ENCODE peak calls at places on chromosomes 16 and 17, in five cellular contexts. O, L, S, U and C are unnamed samples.
A peak's percentile ranks its signal among the peaks of the same experiment; 100 is the strongest.

GRCh38 chr16:88556294-88556988 is 13.8 kb upstream of the ZC3H18 start:
- DNase-seq in O (no peak), L (no peak), S (no peak), U (no peak), C (no peak)

GRCh38 chr16:11423315-11424117 is 78.3 kb downstream of the RMI2 start:
- DNase-seq in O (no peak), L (no peak), S (no peak), U (no peak), C (no peak)

GRCh38 chr16:17723735-17724134 is 253.0 kb upstream of the XYLT1 start:
- DNase-seq in O (no peak), L (peak; percentile 84), S (no peak), U (no peak), C (no peak)

GRCh38 chr16:87017388-87018012 is 299.7 kb downstream of the C16orf95 start:
- DNase-seq in O (peak; percentile 11), L (peak; percentile 85), S (no peak), U (no peak), C (peak; percentile 81)

GRCh38 chr17:15348030-15348429 is 6.6 kb upstream of the TEKT3 start:
- DNase-seq in O (no peak), L (no peak), S (no peak), U (peak; percentile 78), C (peak; percentile 52)

GRCh38 chr16:4868046-4868445 is 20.8 kb downstream of the UBN1 start:
- DNase-seq in O (no peak), L (no peak), S (no peak), U (no peak), C (no peak)

GRCh38 chr16:54136276-54136625 is 150.3 kb downstream of the IRX3 start:
- DNase-seq in O (no peak), L (peak; percentile 53), S (no peak), U (no peak), C (no peak)

GRCh38 chr16:56577300-56577625 is 12.1 kb upstream of the MT3 start:
- DNase-seq in O (no peak), L (no peak), S (no peak), U (no peak), C (no peak)

GRCh38 chr16:87996962-87997880 is 46.0 kb downstream of the BANP start:
- DNase-seq in O (no peak), L (no peak), S (no peak), U (no peak), C (no peak)

GRCh38 chr16:9846362-9847099 is 335.7 kb downstream of the GRIN2A start:
- DNase-seq in O (no peak), L (no peak), S (no peak), U (no peak), C (no peak)

GRCh38 chr16:55663770-55664677 is 8.2 kb downstream of the SLC6A2 start:
- DNase-seq in O (no peak), L (no peak), S (no peak), U (no peak), C (peak; percentile 52)

GRCh38 chr17:8859029-8859803 is 8.3 kb downstream of the PIK3R6 start:
- DNase-seq in O (no peak), L (peak; percentile 40), S (no peak), U (no peak), C (no peak)

GRCh38 chr17:77811521-77811920 is 147.0 kb upstream of the TNRC6C start:
- DNase-seq in O (no peak), L (no peak), S (no peak), U (peak; percentile 25), C (no peak)

GRCh38 chr16:74903882-74904678 is 80.8 kb downstream of the WDR59 start:
- DNase-seq in O (no peak), L (no peak), S (no peak), U (no peak), C (no peak)

GRCh38 chr17:55576237-55576998 is 65.2 kb upstream of the SMIM36 start:
- DNase-seq in O (no peak), L (peak; percentile 90), S (no peak), U (no peak), C (peak; percentile 80)

GRCh38 chr16:59090501-59090900 is 356.4 kb upstream of the GOT2 start:
- DNase-seq in O (no peak), L (no peak), S (no peak), U (no peak), C (no peak)

GRCh38 chr17:62703269-62703775 is 75.9 kb downstream of the MRC2 start:
- DNase-seq in O (no peak), L (no peak), S (no peak), U (no peak), C (peak; percentile 67)

GRCh38 chr17:71753070-71753469 is 367.8 kb upstream of the SOX9 start:
- DNase-seq in O (no peak), L (no peak), S (no peak), U (no peak), C (no peak)

GRCh38 chr16:69688589-69688988 is 37.8 kb downstream of the NQO1 start:
- DNase-seq in O (no peak), L (no peak), S (no peak), U (no peak), C (no peak)

GRCh38 chr17:9895923-9896322 is 9.1 kb downstream of the RCVRN start:
- DNase-seq in O (no peak), L (no peak), S (no peak), U (no peak), C (no peak)

GRCh38 chr16:50747206-50747956 is 5.5 kb downstream of the CYLD start:
- DNase-seq in O (no peak), L (no peak), S (no peak), U (no peak), C (no peak)
- TF ChIP-seq CTCF in O (no peak), L (no peak), S (peak; percentile 29), U (peak; percentile 32), C (peak; percentile 61)

DNA sequence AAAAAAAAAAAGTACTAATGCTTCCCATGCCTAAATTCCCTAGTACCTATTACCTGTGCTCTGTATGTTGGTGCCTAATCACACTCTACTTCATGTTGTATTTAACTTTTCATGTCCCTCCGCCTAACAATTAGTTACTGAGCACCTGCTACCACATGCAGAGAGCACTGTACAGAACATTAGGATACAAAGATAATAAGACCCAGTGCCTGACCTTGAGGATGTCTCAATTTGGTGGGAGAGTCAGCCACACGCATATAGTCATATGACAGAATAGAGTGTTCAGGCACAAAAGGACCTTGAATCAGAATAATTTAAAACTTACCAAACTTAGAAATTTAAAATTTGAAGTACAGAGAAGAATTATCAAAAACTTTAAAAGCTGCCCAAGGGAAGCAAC is 42.1 kb downstream of the USP31 start:
- DNase-seq in O (no peak), L (no peak), S (no peak), U (no peak), C (no peak)
- TF ChIP-seq CTCF in O (no peak), L (no peak), S (no peak), U (no peak), C (no peak)

GRCh38 chr17:5798104-5798503 is 213.8 kb upstream of the NLRP1 start:
- DNase-seq in O (no peak), L (no peak), S (no peak), U (no peak), C (no peak)

GRCh38 chr17:5794881-5795486 is 210.7 kb upstream of the NLRP1 start:
- DNase-seq in O (no peak), L (no peak), S (no peak), U (no peak), C (no peak)

GRCh38 chr17:5793157-5793556 is 208.8 kb upstream of the NLRP1 start:
- DNase-seq in O (no peak), L (no peak), S (no peak), U (no peak), C (no peak)

GRCh38 chr17:5797447-5797846 is 213.1 kb upstream of the NLRP1 start:
- DNase-seq in O (no peak), L (no peak), S (no peak), U (no peak), C (no peak)

DNA sequence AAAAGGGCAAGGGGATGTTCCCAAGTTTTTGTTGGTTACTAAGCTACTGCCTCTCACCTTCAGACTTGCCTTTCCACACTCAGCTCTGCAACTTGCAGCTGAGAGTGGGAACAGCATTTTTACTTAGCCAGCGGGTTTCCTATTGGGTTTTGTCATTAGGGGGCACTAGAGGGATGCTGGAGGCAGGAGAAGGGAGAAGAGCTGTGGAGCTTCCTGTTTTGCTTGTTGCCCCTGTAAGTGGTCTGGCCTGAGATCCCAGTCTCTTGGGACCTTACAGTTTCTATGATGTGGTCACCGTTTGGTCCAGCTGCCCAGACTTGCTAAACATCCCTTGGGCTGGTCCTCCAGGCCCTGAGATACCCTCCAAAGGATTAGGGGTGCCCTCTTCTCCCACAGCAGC is 209.6 kb upstream of the NLRP1 start:
- DNase-seq in O (peak; percentile 41), L (no peak), S (no peak), U (no peak), C (no peak)
- TF ChIP-seq CTCF in O (no peak), L (peak; percentile 35), S (no peak), U (no peak), C (no peak)

DNA sequence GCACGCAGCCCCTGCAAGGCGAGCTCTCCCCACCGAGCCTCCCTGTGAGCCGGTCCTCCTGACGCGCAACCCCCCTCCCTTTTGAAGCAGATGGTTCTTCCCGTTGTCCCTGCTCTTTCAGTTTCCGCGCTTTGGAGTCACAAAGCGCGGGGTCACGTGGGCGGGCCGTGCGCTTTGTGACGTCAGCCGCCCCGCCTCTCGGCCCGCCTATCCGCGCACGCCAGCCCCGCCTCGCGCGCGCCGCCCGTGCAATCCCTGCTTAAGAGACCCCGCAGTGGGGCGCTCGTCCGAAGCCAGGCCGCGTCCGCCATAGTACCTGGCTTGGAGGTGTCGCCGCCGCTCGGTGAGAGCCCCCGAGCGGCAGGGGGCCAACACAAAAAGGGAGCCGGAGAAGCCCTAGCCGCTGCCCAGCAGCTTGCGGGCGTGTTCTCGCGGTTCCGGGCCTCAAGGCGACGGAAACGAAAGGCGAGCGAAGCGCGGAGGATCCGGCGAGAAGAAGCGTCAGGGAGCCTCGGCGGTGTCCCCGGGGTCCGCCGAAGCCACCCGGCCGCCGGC is at the start of gene RBBP6:
- DNase-seq in O (peak; percentile 96), L (peak; percentile 93), S (peak; percentile 90), U (peak; percentile 96), C (peak; percentile 92)
- TF ChIP-seq CTCF in O (no peak), L (peak; percentile 41), S (peak; percentile 39), U (peak; percentile 38), C (peak; percentile 75)

GRCh38 chr17:45793999-45794540 is 9.9 kb downstream of the CRHR1 start:
- DNase-seq in O (no peak), L (no peak), S (no peak), U (no peak), C (no peak)

GRCh38 chr17:45792437-45792836 is 8.3 kb downstream of the CRHR1 start:
- DNase-seq in O (no peak), L (no peak), S (no peak), U (no peak), C (no peak)

GRCh38 chr17:45791935-45792334 is 7.8 kb downstream of the CRHR1 start:
- DNase-seq in O (no peak), L (no peak), S (no peak), U (peak; percentile 55), C (no peak)

GRCh38 chr17:45792995-45793755 is 9.1 kb downstream of the CRHR1 start:
- DNase-seq in O (no peak), L (no peak), S (no peak), U (no peak), C (no peak)

DNA sequence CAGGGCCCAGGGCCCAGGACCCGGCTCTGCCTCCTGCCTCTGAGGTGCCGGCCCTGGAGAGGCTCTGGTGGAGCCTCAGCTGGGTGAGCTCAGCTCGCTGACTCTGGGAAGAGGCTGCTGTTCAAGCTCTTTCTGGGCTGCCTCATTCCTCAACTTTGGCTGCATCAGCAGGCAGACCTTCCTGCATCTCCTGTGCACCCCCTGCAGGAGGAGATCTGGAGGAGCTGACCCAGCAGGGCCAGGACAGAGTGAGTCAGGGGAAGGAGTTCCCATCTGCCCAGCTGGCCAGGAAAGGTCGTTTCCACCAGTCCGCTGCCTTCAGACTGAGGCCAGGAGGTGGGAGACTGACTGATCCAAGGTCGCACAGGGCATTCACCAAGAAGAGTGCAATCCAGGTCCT is 10.7 kb downstream of the CRHR1 start:
- DNase-seq in O (peak; percentile 39), L (no peak), S (no peak), U (no peak), C (peak; percentile 10)
- TF ChIP-seq CTCF in O (no peak), L (peak; percentile 32), S (no peak), U (no peak), C (peak; percentile 50)